ENCODE peak calls at places on chromosome 17, in eight cellular contexts. G, I, S, F, R, V, Q and D are unnamed samples.

GRCh38 chr17:7393613-7394451 is 493 bp downstream of the PLSCR3 start:
- DNase-seq in G (peak; percentile 70), I (no peak), S (peak; percentile 51), F (no peak), R (no peak), V (no peak), Q (no peak), D (no peak)

GRCh38 chr17:32569171-32570080 is 82.6 kb downstream of the CDK5R1 start:
- DNase-seq in G (no peak), I (no peak), S (no peak), F (no peak), R (no peak), V (no peak), Q (no peak), D (no peak)

GRCh38 chr17:4772235-4772613 is 538 bp downstream of the TM4SF5 start:
- DNase-seq in G (no peak), I (no peak), S (peak; percentile 74), F (no peak), R (no peak), V (no peak), Q (no peak), D (no peak)

GRCh38 chr17:6476834-6477210 is 32.6 kb downstream of the PIMREG start:
- DNase-seq in G (no peak), I (no peak), S (no peak), F (no peak), R (no peak), V (no peak), Q (no peak), D (no peak)

GRCh38 chr17:56441331-56441730 is 152.2 kb upstream of the NOG start:
- DNase-seq in G (no peak), I (no peak), S (no peak), F (no peak), R (peak; percentile 27), V (no peak), Q (no peak), D (peak; percentile 24)

GRCh38 chr17:61458491-61459433 is 6.5 kb downstream of the TBX4 start:
- DNase-seq in G (no peak), I (no peak), S (no peak), F (no peak), R (no peak), V (no peak), Q (no peak), D (no peak)

GRCh38 chr17:65020284-65020683 is 36.3 kb downstream of the GNA13 start:
- DNase-seq in G (no peak), I (no peak), S (no peak), F (no peak), R (peak; percentile 44), V (no peak), Q (no peak), D (peak; percentile 59)

GRCh38 chr17:74809031-74809430 is 32.9 kb upstream of the NAT9 start:
- DNase-seq in G (no peak), I (no peak), S (no peak), F (no peak), R (no peak), V (no peak), Q (no peak), D (no peak)

GRCh38 chr17:2980904-2981246 is 82.5 kb downstream of the OR1D5 start:
- DNase-seq in G (no peak), I (peak; percentile 29), S (no peak), F (no peak), R (no peak), V (no peak), Q (no peak), D (no peak)

GRCh38 chr17:53721101-53721500 is 101.6 kb upstream of the KIF2B start:
- DNase-seq in G (no peak), I (no peak), S (no peak), F (no peak), R (no peak), V (no peak), Q (no peak), D (no peak)

GRCh38 chr17:75983501-75984181 is 4.6 kb downstream of the TEN1 start:
- DNase-seq in G (no peak), I (peak; percentile 57), S (no peak), F (no peak), R (no peak), V (no peak), Q (no peak), D (no peak)

GRCh38 chr17:69802045-69802740 is 272.8 kb upstream of the KCNJ16 start:
- DNase-seq in G (no peak), I (no peak), S (no peak), F (no peak), R (no peak), V (no peak), Q (no peak), D (no peak)

GRCh38 chr17:27793906-27794380 is 6.4 kb downstream of the NOS2 start:
- DNase-seq in G (no peak), I (no peak), S (no peak), F (no peak), R (no peak), V (no peak), Q (no peak), D (no peak)

GRCh38 chr17:10936931-10937330 is 99.0 kb upstream of the PIRT start:
- DNase-seq in G (no peak), I (no peak), S (no peak), F (no peak), R (no peak), V (no peak), Q (no peak), D (no peak)

GRCh38 chr17:82745524-82745923 is 6.3 kb upstream of the TBCD start:
- DNase-seq in G (no peak), I (no peak), S (no peak), F (no peak), R (no peak), V (no peak), Q (no peak), D (no peak)

GRCh38 chr17:40069751-40070643 is 7.2 kb downstream of the THRA start:
- DNase-seq in G (no peak), I (no peak), S (peak; percentile 75), F (peak; percentile 35), R (no peak), V (no peak), Q (peak; percentile 50), D (no peak)

GRCh38 chr17:78343433-78344201 is 16.3 kb downstream of the SOCS3 start:
- DNase-seq in G (peak; percentile 80), I (no peak), S (peak; percentile 78), F (no peak), R (no peak), V (peak; percentile 65), Q (no peak), D (no peak)

GRCh38 chr17:58156839-58157803 is 8.9 kb downstream of the OR4D1 start:
- DNase-seq in G (no peak), I (no peak), S (peak; percentile 12), F (peak; percentile 45), R (no peak), V (no peak), Q (no peak), D (no peak)

GRCh38 chr17:74822329-74823175 is 37.1 kb downstream of the GRIN2C start:
- DNase-seq in G (no peak), I (no peak), S (no peak), F (no peak), R (no peak), V (no peak), Q (peak; percentile 40), D (no peak)

GRCh38 chr17:40450175-40450574 is 6.9 kb downstream of the IGFBP4 start:
- DNase-seq in G (peak; percentile 39), I (no peak), S (peak; percentile 84), F (peak; percentile 40), R (no peak), V (no peak), Q (peak; percentile 50), D (no peak)

GRCh38 chr17:79671387-79671752 is 59.4 kb upstream of the ENPP7 start:
- DNase-seq in G (no peak), I (no peak), S (no peak), F (no peak), R (no peak), V (no peak), Q (no peak), D (no peak)

GRCh38 chr17:56786989-56787482 is 46.7 kb downstream of the C17orf67 start:
- DNase-seq in G (peak; percentile 23), I (no peak), S (peak; percentile 25), F (no peak), R (peak; percentile 74), V (no peak), Q (no peak), D (peak; percentile 91)

GRCh38 chr17:73929860-73930430 is 273.5 kb upstream of the RPL38 start:
- DNase-seq in G (no peak), I (no peak), S (no peak), F (no peak), R (no peak), V (no peak), Q (no peak), D (no peak)

GRCh38 chr17:38619451-38619795 is 13.7 kb upstream of the SRCIN1 start:
- DNase-seq in G (no peak), I (no peak), S (no peak), F (no peak), R (no peak), V (no peak), Q (no peak), D (no peak)

GRCh38 chr17:8142158-8142886 is 9.9 kb downstream of the PER1 start:
- DNase-seq in G (no peak), I (peak; percentile 72), S (no peak), F (no peak), R (no peak), V (no peak), Q (no peak), D (no peak)